ENCODE peak calls at places on chromosomes 5 and 9, in five cellular contexts. One of them, this sample, is unnamed.
A peak's percentile ranks its signal among the peaks of the same experiment; 100 is the strongest.

GRCh38 chr5:135193213-135194125 is 159.4 kb upstream of the PITX1 start:
- DNase-seq in retinal pigment epithelial cell: no peak
- DNase-seq in choroid plexus epithelial cell: peak; percentile 52
- DNase-seq in esophagus squamous epithelium: no peak
- DNase-seq in hepatocyte: peak; percentile 30
- DNase-seq in this sample: peak; percentile 75

GRCh38 chr9:31137151-31137849 is 1247.1 kb upstream of the ACO1 start:
- DNase-seq in retinal pigment epithelial cell: peak; percentile 91
- DNase-seq in choroid plexus epithelial cell: peak; percentile 99
- DNase-seq in hepatocyte: peak; percentile 27
- DNase-seq in esophagus squamous epithelium: no peak
- DNase-seq in this sample: no peak

GRCh38 chr5:155883966-155884555 is 442.9 kb upstream of the SGCD start:
- DNase-seq in retinal pigment epithelial cell: no peak
- DNase-seq in hepatocyte: peak; percentile 33
- DNase-seq in esophagus squamous epithelium: no peak
- DNase-seq in choroid plexus epithelial cell: no peak
- DNase-seq in this sample: no peak

GRCh38 chr9:93531374-93531773 is 45.0 kb upstream of the PHF2 start:
- DNase-seq in esophagus squamous epithelium: no peak
- DNase-seq in retinal pigment epithelial cell: no peak
- DNase-seq in choroid plexus epithelial cell: no peak
- DNase-seq in hepatocyte: no peak
- DNase-seq in this sample: no peak

GRCh38 chr5:149381261-149381985 is 2.3 kb upstream of the IL17B start:
- DNase-seq in esophagus squamous epithelium: no peak
- DNase-seq in hepatocyte: no peak
- DNase-seq in choroid plexus epithelial cell: no peak
- DNase-seq in retinal pigment epithelial cell: no peak
- DNase-seq in this sample: no peak

GRCh38 chr5:163705983-163706771 is 200.8 kb downstream of the MAT2B start:
- DNase-seq in choroid plexus epithelial cell: no peak
- DNase-seq in hepatocyte: no peak
- DNase-seq in esophagus squamous epithelium: no peak
- DNase-seq in retinal pigment epithelial cell: no peak
- DNase-seq in this sample: no peak

GRCh38 chr5:139699352-139699751 is 51.2 kb downstream of the CXXC5 start:
- DNase-seq in choroid plexus epithelial cell: no peak
- DNase-seq in hepatocyte: no peak
- DNase-seq in esophagus squamous epithelium: no peak
- DNase-seq in retinal pigment epithelial cell: no peak
- DNase-seq in this sample: no peak

GRCh38 chr5:139486201-139486600 is 3.6 kb upstream of the STING1 start:
- DNase-seq in retinal pigment epithelial cell: no peak
- DNase-seq in choroid plexus epithelial cell: no peak
- DNase-seq in esophagus squamous epithelium: no peak
- DNase-seq in hepatocyte: no peak
- DNase-seq in this sample: no peak

GRCh38 chr9:132534832-132535231 is 47.6 kb upstream of the BARHL1 start:
- DNase-seq in esophagus squamous epithelium: no peak
- DNase-seq in hepatocyte: no peak
- DNase-seq in choroid plexus epithelial cell: no peak
- DNase-seq in retinal pigment epithelial cell: no peak
- DNase-seq in this sample: no peak

GRCh38 chr9:33198163-33198562 is 31.0 kb upstream of the B4GALT1 start:
- DNase-seq in hepatocyte: no peak
- DNase-seq in esophagus squamous epithelium: no peak
- DNase-seq in retinal pigment epithelial cell: no peak
- DNase-seq in choroid plexus epithelial cell: no peak
- DNase-seq in this sample: peak; percentile 89

GRCh38 chr9:82695704-82696103 is 367.2 kb downstream of the RASEF start:
- DNase-seq in hepatocyte: no peak
- DNase-seq in choroid plexus epithelial cell: no peak
- DNase-seq in esophagus squamous epithelium: no peak
- DNase-seq in retinal pigment epithelial cell: no peak
- DNase-seq in this sample: no peak

GRCh38 chr5:56142620-56143431 is 90.3 kb downstream of the ANKRD55 start:
- DNase-seq in retinal pigment epithelial cell: no peak
- DNase-seq in choroid plexus epithelial cell: no peak
- DNase-seq in esophagus squamous epithelium: no peak
- DNase-seq in hepatocyte: no peak
- DNase-seq in this sample: no peak

GRCh38 chr5:150665044-150665443 is 4.0 kb downstream of the MYOZ3 start:
- DNase-seq in choroid plexus epithelial cell: peak; percentile 77
- DNase-seq in esophagus squamous epithelium: no peak
- DNase-seq in hepatocyte: no peak
- DNase-seq in retinal pigment epithelial cell: no peak
- DNase-seq in this sample: peak; percentile 81

GRCh38 chr9:12859704-12860251 is 85.0 kb downstream of the LURAP1L start:
- DNase-seq in choroid plexus epithelial cell: peak; percentile 64
- DNase-seq in hepatocyte: no peak
- DNase-seq in esophagus squamous epithelium: no peak
- DNase-seq in retinal pigment epithelial cell: no peak
- DNase-seq in this sample: no peak

GRCh38 chr9:3980771-3981170 is 319.1 kb downstream of the GLIS3 start:
- DNase-seq in hepatocyte: no peak
- DNase-seq in retinal pigment epithelial cell: no peak
- DNase-seq in esophagus squamous epithelium: no peak
- DNase-seq in choroid plexus epithelial cell: peak; percentile 61
- DNase-seq in this sample: no peak

GRCh38 chr9:72734631-72735030 is 213.2 kb downstream of the TMC1 start:
- DNase-seq in hepatocyte: no peak
- DNase-seq in esophagus squamous epithelium: no peak
- DNase-seq in retinal pigment epithelial cell: no peak
- DNase-seq in choroid plexus epithelial cell: no peak
- DNase-seq in this sample: no peak

GRCh38 chr5:159132429-159133040 is 32.8 kb upstream of the EBF1 start:
- DNase-seq in esophagus squamous epithelium: no peak
- DNase-seq in retinal pigment epithelial cell: no peak
- DNase-seq in choroid plexus epithelial cell: peak; percentile 10
- DNase-seq in hepatocyte: no peak
- DNase-seq in this sample: no peak

GRCh38 chr5:191036-191948 is at the start of gene LRRC14B:
- DNase-seq in hepatocyte: no peak
- DNase-seq in choroid plexus epithelial cell: no peak
- DNase-seq in retinal pigment epithelial cell: no peak
- DNase-seq in esophagus squamous epithelium: no peak
- DNase-seq in this sample: no peak

GRCh38 chr9:20921362-20921761 is 110.1 kb downstream of the HACD4 start:
- DNase-seq in choroid plexus epithelial cell: no peak
- DNase-seq in esophagus squamous epithelium: no peak
- DNase-seq in hepatocyte: no peak
- DNase-seq in retinal pigment epithelial cell: no peak
- DNase-seq in this sample: no peak

GRCh38 chr5:109697339-109697738 is 7.6 kb downstream of the MAN2A1 start:
- DNase-seq in hepatocyte: no peak
- DNase-seq in esophagus squamous epithelium: no peak
- DNase-seq in choroid plexus epithelial cell: no peak
- DNase-seq in retinal pigment epithelial cell: no peak
- DNase-seq in this sample: no peak

GRCh38 chr5:108148715-108149139 is 233.2 kb downstream of the FBXL17 start:
- DNase-seq in hepatocyte: peak; percentile 27
- DNase-seq in esophagus squamous epithelium: no peak
- DNase-seq in retinal pigment epithelial cell: no peak
- DNase-seq in choroid plexus epithelial cell: peak; percentile 58
- DNase-seq in this sample: no peak

GRCh38 chr5:88732181-88732633 is 150.8 kb downstream of the MEF2C start:
- DNase-seq in esophagus squamous epithelium: no peak
- DNase-seq in retinal pigment epithelial cell: no peak
- DNase-seq in hepatocyte: no peak
- DNase-seq in choroid plexus epithelial cell: peak; percentile 33
- DNase-seq in this sample: peak; percentile 40

GRCh38 chr9:134822541-134822940 is 58.1 kb upstream of the FCN2 start:
- DNase-seq in esophagus squamous epithelium: no peak
- DNase-seq in choroid plexus epithelial cell: no peak
- DNase-seq in hepatocyte: no peak
- DNase-seq in retinal pigment epithelial cell: no peak
- DNase-seq in this sample: no peak

GRCh38 chr5:105812356-105812755 is 1858.4 kb downstream of the EFNA5 start:
- DNase-seq in choroid plexus epithelial cell: peak; percentile 61
- DNase-seq in esophagus squamous epithelium: no peak
- DNase-seq in hepatocyte: no peak
- DNase-seq in retinal pigment epithelial cell: no peak
- DNase-seq in this sample: no peak

GRCh38 chr9:95171001-95171400 is 146.5 kb downstream of the FANCC start:
- DNase-seq in esophagus squamous epithelium: no peak
- DNase-seq in retinal pigment epithelial cell: no peak
- DNase-seq in choroid plexus epithelial cell: peak; percentile 77
- DNase-seq in hepatocyte: no peak
- DNase-seq in this sample: no peak

GRCh38 chr9:69173497-69173890 is 583 bp upstream of the TJP2 start:
- DNase-seq in hepatocyte: no peak
- DNase-seq in retinal pigment epithelial cell: no peak
- DNase-seq in esophagus squamous epithelium: no peak
- DNase-seq in choroid plexus epithelial cell: no peak
- DNase-seq in this sample: no peak

GRCh38 chr9:2367970-2368369 is 253.6 kb upstream of the VLDLR start:
- DNase-seq in retinal pigment epithelial cell: no peak
- DNase-seq in hepatocyte: no peak
- DNase-seq in esophagus squamous epithelium: no peak
- DNase-seq in choroid plexus epithelial cell: no peak
- DNase-seq in this sample: no peak
- TF ChIP-seq CTCF in retinal pigment epithelial cell: peak; percentile 12
- TF ChIP-seq CTCF in hepatocyte: no peak
- TF ChIP-seq CTCF in esophagus squamous epithelium: no peak
- TF ChIP-seq CTCF in choroid plexus epithelial cell: peak; percentile 14
- TF ChIP-seq CTCF in this sample: no peak

GRCh38 chr5:168833383-168833782 is 254.2 kb upstream of the PANK3 start:
- DNase-seq in retinal pigment epithelial cell: no peak
- DNase-seq in choroid plexus epithelial cell: no peak
- DNase-seq in esophagus squamous epithelium: no peak
- DNase-seq in hepatocyte: no peak
- DNase-seq in this sample: no peak
- H3K4me3 ChIP-seq in retinal pigment epithelial cell: no peak overlapping the region
- H3K4me3 ChIP-seq in choroid plexus epithelial cell: no peak overlapping the region
- H3K4me3 ChIP-seq in esophagus squamous epithelium: no peak overlapping the region
- H3K4me3 ChIP-seq in hepatocyte: no peak overlapping the region
- H3K4me3 ChIP-seq in this sample: no peak overlapping the region

GRCh38 chr5:38258319-38259061 is at the start of gene EGFLAM:
- DNase-seq in esophagus squamous epithelium: no peak
- DNase-seq in choroid plexus epithelial cell: no peak
- DNase-seq in retinal pigment epithelial cell: no peak
- DNase-seq in hepatocyte: peak; percentile 63
- DNase-seq in this sample: no peak

GRCh38 chr5:38263983-38264382 is 5.6 kb downstream of the EGFLAM start:
- DNase-seq in choroid plexus epithelial cell: no peak
- DNase-seq in hepatocyte: peak; percentile 11
- DNase-seq in esophagus squamous epithelium: no peak
- DNase-seq in retinal pigment epithelial cell: no peak
- DNase-seq in this sample: no peak

GRCh38 chr5:38257236-38258036 is 923 bp upstream of the EGFLAM start:
- DNase-seq in retinal pigment epithelial cell: no peak
- DNase-seq in esophagus squamous epithelium: no peak
- DNase-seq in hepatocyte: no peak
- DNase-seq in choroid plexus epithelial cell: no peak
- DNase-seq in this sample: no peak

GRCh38 chr5:38258037-38258318 is 381 bp upstream of the EGFLAM start:
- DNase-seq in retinal pigment epithelial cell: no peak
- DNase-seq in esophagus squamous epithelium: no peak
- DNase-seq in hepatocyte: peak; percentile 6
- DNase-seq in choroid plexus epithelial cell: no peak
- DNase-seq in this sample: no peak

GRCh38 chr5:38259062-38259857 is 901 bp downstream of the EGFLAM start:
- DNase-seq in choroid plexus epithelial cell: no peak
- DNase-seq in hepatocyte: peak; percentile 10
- DNase-seq in retinal pigment epithelial cell: no peak
- DNase-seq in esophagus squamous epithelium: no peak
- DNase-seq in this sample: no peak
- TF ChIP-seq CTCF in choroid plexus epithelial cell: no peak
- TF ChIP-seq CTCF in hepatocyte: no peak
- TF ChIP-seq CTCF in retinal pigment epithelial cell: no peak
- TF ChIP-seq CTCF in esophagus squamous epithelium: no peak
- TF ChIP-seq CTCF in this sample: no peak

GRCh38 chr9:137221477-137222111 is 446 bp downstream of the RNF208 start:
- DNase-seq in choroid plexus epithelial cell: no peak
- DNase-seq in esophagus squamous epithelium: no peak
- DNase-seq in retinal pigment epithelial cell: no peak
- DNase-seq in hepatocyte: no peak
- DNase-seq in this sample: no peak

GRCh38 chr9:137222190-137223077 is at the start of gene RNF208:
- DNase-seq in hepatocyte: peak; percentile 58
- DNase-seq in choroid plexus epithelial cell: no peak
- DNase-seq in esophagus squamous epithelium: no peak
- DNase-seq in retinal pigment epithelial cell: no peak
- DNase-seq in this sample: no peak

GRCh38 chr9:137224850-137225694 is at the start of gene CYSRT1:
- DNase-seq in esophagus squamous epithelium: no peak
- DNase-seq in choroid plexus epithelial cell: no peak
- DNase-seq in hepatocyte: no peak
- DNase-seq in retinal pigment epithelial cell: no peak
- DNase-seq in this sample: no peak

GRCh38 chr9:137221095-137221374 is 1.0 kb downstream of the RNF208 start:
- DNase-seq in retinal pigment epithelial cell: no peak
- DNase-seq in choroid plexus epithelial cell: no peak
- DNase-seq in hepatocyte: no peak
- DNase-seq in esophagus squamous epithelium: no peak
- DNase-seq in this sample: no peak

DNA sequence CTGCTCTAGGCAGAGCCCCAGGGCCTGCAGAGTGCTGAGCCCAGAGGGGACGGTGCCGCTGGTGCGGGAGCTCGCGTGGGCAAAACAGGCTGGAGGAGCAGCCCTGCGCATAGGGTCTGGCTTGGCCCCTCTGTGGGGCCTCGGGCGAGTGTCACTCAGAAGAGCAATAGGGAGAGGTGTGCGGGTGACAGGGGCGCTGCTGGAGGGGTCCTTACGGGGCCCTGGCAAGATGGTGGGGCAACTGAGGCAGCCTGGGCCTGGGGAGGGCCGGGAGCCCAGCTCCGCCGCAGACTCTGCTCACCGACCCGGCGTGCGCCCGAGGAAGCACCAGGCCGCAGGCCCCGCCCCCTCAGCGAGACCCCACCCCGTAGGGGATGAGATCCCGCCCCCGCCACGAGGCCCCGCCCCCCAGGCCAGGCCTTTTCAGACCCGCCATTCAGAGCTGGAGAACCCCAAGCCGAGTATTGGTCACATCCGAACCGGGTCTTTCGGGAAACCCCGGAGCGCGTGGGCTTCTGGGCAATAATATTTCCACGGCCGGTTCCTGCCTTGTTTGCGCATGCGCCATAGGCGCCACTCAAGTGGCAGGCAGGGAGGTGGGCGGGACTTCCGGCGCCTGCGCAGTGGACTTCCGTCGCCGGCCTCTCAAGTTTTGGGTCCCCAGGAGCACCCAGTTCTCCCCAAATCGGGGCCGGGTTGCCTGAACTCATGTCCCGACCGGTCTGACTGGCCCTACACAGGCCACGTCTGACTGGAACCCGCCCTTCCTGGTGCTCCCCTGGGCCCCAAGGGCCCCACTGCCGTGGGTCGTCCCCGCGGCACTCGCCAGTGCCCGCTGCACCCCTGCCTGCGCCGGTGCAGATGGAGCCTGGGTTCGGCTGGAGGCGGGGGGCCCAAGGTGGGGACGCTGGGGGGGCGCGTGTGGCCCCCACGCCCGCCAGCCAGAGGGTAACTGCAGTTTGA is 1.3 kb upstream of the RNF208 start:
- DNase-seq in retinal pigment epithelial cell: peak; percentile 90
- DNase-seq in esophagus squamous epithelium: peak; percentile 88
- DNase-seq in choroid plexus epithelial cell: peak; percentile 99
- DNase-seq in hepatocyte: peak; percentile 98
- DNase-seq in this sample: peak; percentile 99
- H3K4me3 ChIP-seq in retinal pigment epithelial cell: peak overlapping the region; percentile 77
- H3K4me3 ChIP-seq in esophagus squamous epithelium: peak overlapping the region; percentile 89
- H3K4me3 ChIP-seq in choroid plexus epithelial cell: peak overlapping the region; percentile 93
- H3K4me3 ChIP-seq in hepatocyte: peak overlapping the region; percentile 76
- H3K4me3 ChIP-seq in this sample: peak overlapping the region; percentile 48

GRCh38 chr5:128844354-128844923 is 120.8 kb upstream of the SLC27A6 start:
- DNase-seq in esophagus squamous epithelium: no peak
- DNase-seq in choroid plexus epithelial cell: peak; percentile 63
- DNase-seq in retinal pigment epithelial cell: no peak
- DNase-seq in hepatocyte: peak; percentile 26
- DNase-seq in this sample: no peak
- TF ChIP-seq CTCF in esophagus squamous epithelium: peak; percentile 34
- TF ChIP-seq CTCF in choroid plexus epithelial cell: peak; percentile 39
- TF ChIP-seq CTCF in retinal pigment epithelial cell: peak; percentile 28
- TF ChIP-seq CTCF in hepatocyte: peak; percentile 59
- TF ChIP-seq CTCF in this sample: no peak